ENCODE peak calls at places on chromosomes 16 and 17, in eight cellular contexts. P is hepatic stellate cell; M is stimulated activated naive CD4-positive, alpha-beta T cell treated with Interleukin-2 at 50 U/mL for 16 hours; E is stimulated activated CD4-positive, alpha-beta T cell treated with anti-CD3 and anti-CD28 coated beads, Interleukin-4, amount 100 ng/mL, for 24 hours; U is GM12865; G is H9; K is GM10248; T is renal cortical epithelial cell. O is an unnamed sample.

GRCh38 chr17:78529871-78530670 is 47.1 kb downstream of the DNAH17 start:
- DNase-seq in P (no peak), M (no peak), E (no peak), U (no peak), G (peak), K (no peak), T (no peak), O (no peak)

GRCh38 chr17:40084477-40084876 is 15.9 kb downstream of the NR1D1 start:
- DNase-seq in P (no peak), M (no peak), E (no peak), U (no peak), G (no peak), K (no peak), T (no peak), O (no peak)

GRCh38 chr16:14354561-14355351 is 275.3 kb downstream of the PARN start:
- DNase-seq in P (no peak), M (peak), E (peak), U (peak), G (no peak), K (peak), T (no peak), O (peak)

GRCh38 chr16:53098526-53099317 is 43.9 kb downstream of the CHD9 start:
- DNase-seq in P (peak), M (peak), E (peak), U (peak), G (peak), K (peak), T (peak), O (peak)

GRCh38 chr16:69145658-69146057 is 13.2 kb downstream of the UTP4 start:
- DNase-seq in P (no peak), M (no peak), E (no peak), U (no peak), G (no peak), K (no peak), T (no peak), O (no peak)

GRCh38 chr17:2050246-2050866 is 4.5 kb upstream of the HIC1 start:
- DNase-seq in P (peak), M (peak), E (peak), U (peak), G (peak), K (peak), T (no peak), O (peak)

GRCh38 chr16:30087181-30087898 is 4.4 kb downstream of the TBX6 start:
- DNase-seq in P (no peak), M (no peak), E (no peak), U (no peak), G (no peak), K (no peak), T (no peak), O (no peak)

GRCh38 chr17:51119415-51120356 is 982 bp downstream of the SPAG9 start:
- DNase-seq in P (peak), M (peak), E (peak), U (peak), G (peak), K (peak), T (peak), O (peak)

GRCh38 chr17:53032861-53033271 is 789.9 kb upstream of the KIF2B start:
- DNase-seq in P (no peak), M (no peak), E (no peak), U (peak), G (peak), K (no peak), T (peak), O (no peak)

GRCh38 chr17:79152636-79153035 is 78.0 kb downstream of the ENGASE start:
- DNase-seq in P (no peak), M (no peak), E (no peak), U (no peak), G (no peak), K (no peak), T (no peak), O (no peak)

GRCh38 chr17:68175905-68176304 is 71.9 kb upstream of the AMZ2 start:
- DNase-seq in P (no peak), M (no peak), E (no peak), U (no peak), G (no peak), K (no peak), T (no peak), O (no peak)

GRCh38 chr17:66951605-66951953 is 12.9 kb upstream of the CACNG4 start:
- DNase-seq in P (no peak), M (no peak), E (no peak), U (no peak), G (peak), K (no peak), T (no peak), O (no peak)

GRCh38 chr16:80964351-80964750 is 42.3 kb downstream of the CMC2 start:
- DNase-seq in P (no peak), M (no peak), E (no peak), U (no peak), G (no peak), K (no peak), T (no peak), O (no peak)

GRCh38 chr16:505479-506245 is 21.9 kb upstream of the CAPN15 start:
- DNase-seq in P (no peak), M (no peak), E (no peak), U (no peak), G (peak), K (no peak), T (no peak), O (no peak)

GRCh38 chr17:57032343-57032742 is 52.7 kb upstream of the AKAP1 start:
- DNase-seq in P (no peak), M (no peak), E (no peak), U (no peak), G (no peak), K (no peak), T (no peak), O (no peak)